ENCODE peak calls at places on chromosomes 13 and 19, in four cellular contexts. B is psoas muscle, G is foreskin keratinocyte, S is Peyer's patch. F is an unnamed sample.

GRCh38 chr19:42313840-42314755 is 989 bp downstream of the TMEM145 start:
- DNase-seq in G (no peak), S (no peak), B (no peak), F (no peak)

GRCh38 chr13:113835461-113836274 is 28.2 kb downstream of the GAS6 start:
- DNase-seq in B (peak; percentile 51), S (peak; percentile 41), G (no peak), F (no peak)

GRCh38 chr19:662207-662961 is 630 bp downstream of the RNF126 start:
- DNase-seq in G (no peak), S (peak; percentile 83), B (peak; percentile 71), F (peak; percentile 96)

GRCh38 chr19:30314056-30314804 is 58.0 kb upstream of the ZNF536 start:
- DNase-seq in G (no peak), B (no peak), S (peak; percentile 42), F (no peak)

GRCh38 chr13:42494157-42494556 is 79.8 kb upstream of the TNFSF11 start:
- DNase-seq in G (no peak), S (no peak), B (no peak), F (no peak)

GRCh38 chr19:7636691-7637373 is at the start of gene STXBP2:
- DNase-seq in S (peak; percentile 94), G (peak; percentile 34), B (peak; percentile 73), F (peak; percentile 97)

GRCh38 chr13:110304256-110304655 is 2.7 kb downstream of the COL4A1 start:
- DNase-seq in G (no peak), S (no peak), B (no peak), F (no peak)

GRCh38 chr19:32458500-32459123 is 53.0 kb downstream of the DPY19L3 start:
- DNase-seq in B (no peak), S (no peak), G (no peak), F (no peak)

GRCh38 chr13:75739244-75739868 is 103.2 kb downstream of the LMO7 start:
- DNase-seq in S (no peak), G (no peak), B (no peak), F (no peak)

GRCh38 chr13:113565526-113566226 is 18.9 kb upstream of the TFDP1 start:
- DNase-seq in S (no peak), B (peak; percentile 32), G (no peak), F (peak; percentile 59)

GRCh38 chr13:73945871-73946270 is 188.3 kb downstream of the KLF12 start:
- DNase-seq in G (no peak), B (peak; percentile 77), S (no peak), F (no peak)

GRCh38 chr13:36599641-36600040 is 74.2 kb upstream of the SERTM1 start:
- DNase-seq in S (no peak), B (no peak), G (no peak), F (no peak)

GRCh38 chr13:36606060-36606459 is 67.8 kb upstream of the SERTM1 start:
- DNase-seq in B (no peak), G (no peak), S (no peak), F (no peak)

GRCh38 chr13:36601186-36601585 is 72.6 kb upstream of the SERTM1 start:
- DNase-seq in G (no peak), B (no peak), S (no peak), F (no peak)
- H3K27ac ChIP-seq in G (no peak overlapping the region), B (no peak overlapping the region), S (no peak overlapping the region), F (no peak overlapping the region)

DNA sequence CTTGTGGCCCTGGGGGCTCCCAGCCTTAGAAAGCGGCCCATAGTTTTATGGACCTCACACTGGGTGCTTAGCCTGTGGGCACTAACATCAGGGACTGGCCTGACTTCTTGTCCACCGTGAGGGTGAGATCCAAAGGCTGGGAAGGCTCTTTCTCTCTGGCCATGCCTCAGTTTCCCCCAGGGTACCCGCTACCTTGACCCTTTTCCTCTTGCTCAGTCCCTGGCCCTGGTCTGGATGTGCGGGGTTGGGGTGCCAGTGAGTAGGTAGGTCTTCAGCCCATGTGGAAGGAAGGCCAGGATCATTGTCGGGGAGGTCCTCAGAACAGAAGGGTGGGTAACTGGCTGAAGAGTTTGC is 1.6 kb upstream of the TMEM161A start:
- DNase-seq in G (no peak), S (no peak), B (no peak), F (no peak)
- TF ChIP-seq CTCF in G (no peak), S (no peak), B (no peak), F (peak; percentile 7)

GRCh38 chr13:57935965-57936364 is 304.4 kb downstream of the PCDH17 start:
- DNase-seq in G (no peak), B (no peak), S (no peak), F (no peak)
- H3K27ac ChIP-seq in G (no peak overlapping the region), B (no peak overlapping the region), S (no peak overlapping the region), F (no peak overlapping the region)

DNA sequence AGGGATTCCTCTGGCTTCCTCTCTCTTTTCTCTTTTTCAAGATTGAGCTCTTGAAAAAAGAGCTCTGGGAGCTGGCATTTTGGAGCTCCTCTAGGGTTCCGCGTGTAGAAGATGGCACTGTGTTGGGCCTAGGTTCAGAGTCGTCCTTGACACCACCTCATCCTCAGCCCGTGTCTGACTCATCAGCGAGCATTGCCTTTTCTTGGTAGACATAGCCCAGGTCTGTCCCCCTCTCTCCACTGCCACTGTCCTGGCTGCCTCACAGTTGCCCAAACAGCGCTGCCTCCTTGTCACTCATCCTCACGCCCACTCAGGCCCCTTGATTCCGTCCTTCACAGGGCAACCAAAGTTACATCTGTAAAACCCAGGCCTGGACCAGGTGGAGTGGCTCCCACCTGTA is 24.6 kb downstream of the PAK4 start:
- DNase-seq in S (no peak), G (no peak), B (no peak), F (no peak)
- TF ChIP-seq CTCF in S (no peak), G (no peak), B (no peak), F (no peak)

GRCh38 chr19:17829855-17830566 is 8.7 kb upstream of the INSL3 start:
- DNase-seq in B (no peak), G (no peak), S (peak; percentile 68), F (no peak)
- H3K27ac ChIP-seq in B (no peak overlapping the region), G (no peak overlapping the region), S (no peak overlapping the region), F (no peak overlapping the region)

GRCh38 chr13:78595458-78595818 is 7.9 kb downstream of the POU4F1 start:
- DNase-seq in B (no peak), S (no peak), G (no peak), F (no peak)
- TF ChIP-seq CTCF in B (no peak), S (no peak), G (no peak), F (no peak)

GRCh38 chr13:78030351-78030750 is 111.7 kb upstream of the EDNRB start:
- DNase-seq in S (no peak), G (no peak), B (no peak), F (no peak)
- H3K27ac ChIP-seq in S (no peak overlapping the region), G (no peak overlapping the region), B (no peak overlapping the region), F (no peak overlapping the region)

GRCh38 chr19:6393074-6393981 is at the start of gene GTF2F1:
- DNase-seq in G (peak; percentile 80), B (peak; percentile 98), S (peak; percentile 92), F (peak; percentile 98)
- TF ChIP-seq CTCF in G (peak; percentile 42), B (no peak), S (peak; percentile 31), F (no peak)

F was measured in spleen.